ENCODE peak calls at places on chromosomes 12 and 14, in ten cellular contexts. One of them, this sample, is unnamed.

GRCh38 chr14:53127151-53127550 is 26.0 kb downstream of the DDHD1 start:
- ATAC-seq in heart right ventricle: no peak
- ATAC-seq in A549: no peak
- ATAC-seq in HCT116: no peak
- ATAC-seq in heart left ventricle: no peak
- ATAC-seq in activated CD8-positive, alpha-beta T cell treated with anti-CD3 and anti-CD28 coated beads, Interleukin-2, amount 10 ng/mL, durations not matched to agents 7 days and 5 days: peak
- ATAC-seq in right cardiac atrium: no peak
- ATAC-seq in upper lobe of right lung: no peak
- ATAC-seq in activated T-cell treated with anti-CD3 and anti-CD28 coated beads, Interleukin-2, amount 50 U/mL, for 72 hours: no peak
- ATAC-seq in stimulated activated naive CD8-positive, alpha-beta T cell treated with anti-CD3 and anti-CD28 coated beads, Interleukin-15, amount 100 ng/mL, for 72 hours: no peak
- ATAC-seq in this sample: no peak

GRCh38 chr12:65536876-65537661 is 258.6 kb downstream of the MSRB3 start:
- ATAC-seq in heart right ventricle: peak
- ATAC-seq in A549: peak
- ATAC-seq in HCT116: peak
- ATAC-seq in heart left ventricle: peak
- ATAC-seq in activated CD8-positive, alpha-beta T cell treated with anti-CD3 and anti-CD28 coated beads, Interleukin-2, amount 10 ng/mL, durations not matched to agents 7 days and 5 days: no peak
- ATAC-seq in right cardiac atrium: peak
- ATAC-seq in upper lobe of right lung: peak
- ATAC-seq in activated T-cell treated with anti-CD3 and anti-CD28 coated beads, Interleukin-2, amount 50 U/mL, for 72 hours: no peak
- ATAC-seq in stimulated activated naive CD8-positive, alpha-beta T cell treated with anti-CD3 and anti-CD28 coated beads, Interleukin-15, amount 100 ng/mL, for 72 hours: no peak
- ATAC-seq in this sample: no peak

GRCh38 chr12:561908-562593 is 101.2 kb downstream of the NINJ2 start:
- ATAC-seq in heart right ventricle: peak
- ATAC-seq in A549: no peak
- ATAC-seq in HCT116: no peak
- ATAC-seq in heart left ventricle: peak
- ATAC-seq in activated CD8-positive, alpha-beta T cell treated with anti-CD3 and anti-CD28 coated beads, Interleukin-2, amount 10 ng/mL, durations not matched to agents 7 days and 5 days: no peak
- ATAC-seq in right cardiac atrium: peak
- ATAC-seq in upper lobe of right lung: peak
- ATAC-seq in activated T-cell treated with anti-CD3 and anti-CD28 coated beads, Interleukin-2, amount 50 U/mL, for 72 hours: no peak
- ATAC-seq in stimulated activated naive CD8-positive, alpha-beta T cell treated with anti-CD3 and anti-CD28 coated beads, Interleukin-15, amount 100 ng/mL, for 72 hours: no peak
- ATAC-seq in this sample: no peak

GRCh38 chr12:121894633-121895032 is 6.0 kb downstream of the PSMD9 start:
- ATAC-seq in heart right ventricle: no peak
- ATAC-seq in A549: peak
- ATAC-seq in HCT116: peak
- ATAC-seq in heart left ventricle: no peak
- ATAC-seq in activated CD8-positive, alpha-beta T cell treated with anti-CD3 and anti-CD28 coated beads, Interleukin-2, amount 10 ng/mL, durations not matched to agents 7 days and 5 days: peak
- ATAC-seq in right cardiac atrium: no peak
- ATAC-seq in upper lobe of right lung: no peak
- ATAC-seq in activated T-cell treated with anti-CD3 and anti-CD28 coated beads, Interleukin-2, amount 50 U/mL, for 72 hours: no peak
- ATAC-seq in stimulated activated naive CD8-positive, alpha-beta T cell treated with anti-CD3 and anti-CD28 coated beads, Interleukin-15, amount 100 ng/mL, for 72 hours: peak
- ATAC-seq in this sample: no peak

GRCh38 chr14:101320386-101320785 is 240.9 kb upstream of the DIO3 start:
- ATAC-seq in heart right ventricle: no peak
- ATAC-seq in A549: no peak
- ATAC-seq in HCT116: no peak
- ATAC-seq in heart left ventricle: no peak
- ATAC-seq in activated CD8-positive, alpha-beta T cell treated with anti-CD3 and anti-CD28 coated beads, Interleukin-2, amount 10 ng/mL, durations not matched to agents 7 days and 5 days: no peak
- ATAC-seq in right cardiac atrium: no peak
- ATAC-seq in upper lobe of right lung: no peak
- ATAC-seq in activated T-cell treated with anti-CD3 and anti-CD28 coated beads, Interleukin-2, amount 50 U/mL, for 72 hours: no peak
- ATAC-seq in stimulated activated naive CD8-positive, alpha-beta T cell treated with anti-CD3 and anti-CD28 coated beads, Interleukin-15, amount 100 ng/mL, for 72 hours: no peak
- ATAC-seq in this sample: no peak

GRCh38 chr12:27566626-27567025 is 42.6 kb downstream of the PPFIBP1 start:
- ATAC-seq in heart right ventricle: peak
- ATAC-seq in A549: no peak
- ATAC-seq in HCT116: no peak
- ATAC-seq in heart left ventricle: peak
- ATAC-seq in activated CD8-positive, alpha-beta T cell treated with anti-CD3 and anti-CD28 coated beads, Interleukin-2, amount 10 ng/mL, durations not matched to agents 7 days and 5 days: no peak
- ATAC-seq in right cardiac atrium: peak
- ATAC-seq in upper lobe of right lung: no peak
- ATAC-seq in activated T-cell treated with anti-CD3 and anti-CD28 coated beads, Interleukin-2, amount 50 U/mL, for 72 hours: no peak
- ATAC-seq in stimulated activated naive CD8-positive, alpha-beta T cell treated with anti-CD3 and anti-CD28 coated beads, Interleukin-15, amount 100 ng/mL, for 72 hours: no peak
- ATAC-seq in this sample: no peak

GRCh38 chr12:49641748-49642369 is 18.5 kb downstream of the PRPF40B start:
- ATAC-seq in heart right ventricle: no peak
- ATAC-seq in A549: no peak
- ATAC-seq in HCT116: no peak
- ATAC-seq in heart left ventricle: no peak
- ATAC-seq in activated CD8-positive, alpha-beta T cell treated with anti-CD3 and anti-CD28 coated beads, Interleukin-2, amount 10 ng/mL, durations not matched to agents 7 days and 5 days: no peak
- ATAC-seq in right cardiac atrium: no peak
- ATAC-seq in upper lobe of right lung: no peak
- ATAC-seq in activated T-cell treated with anti-CD3 and anti-CD28 coated beads, Interleukin-2, amount 50 U/mL, for 72 hours: no peak
- ATAC-seq in stimulated activated naive CD8-positive, alpha-beta T cell treated with anti-CD3 and anti-CD28 coated beads, Interleukin-15, amount 100 ng/mL, for 72 hours: no peak
- ATAC-seq in this sample: no peak

GRCh38 chr12:111033281-111034147 is 113.1 kb upstream of the MYL2 start:
- ATAC-seq in heart right ventricle: no peak
- ATAC-seq in A549: no peak
- ATAC-seq in HCT116: no peak
- ATAC-seq in heart left ventricle: no peak
- ATAC-seq in activated CD8-positive, alpha-beta T cell treated with anti-CD3 and anti-CD28 coated beads, Interleukin-2, amount 10 ng/mL, durations not matched to agents 7 days and 5 days: no peak
- ATAC-seq in right cardiac atrium: no peak
- ATAC-seq in upper lobe of right lung: no peak
- ATAC-seq in activated T-cell treated with anti-CD3 and anti-CD28 coated beads, Interleukin-2, amount 50 U/mL, for 72 hours: no peak
- ATAC-seq in stimulated activated naive CD8-positive, alpha-beta T cell treated with anti-CD3 and anti-CD28 coated beads, Interleukin-15, amount 100 ng/mL, for 72 hours: peak
- ATAC-seq in this sample: no peak

GRCh38 chr12:92553389-92553788 is 149.4 kb upstream of the PLEKHG7 start:
- ATAC-seq in heart right ventricle: peak
- ATAC-seq in A549: no peak
- ATAC-seq in HCT116: no peak
- ATAC-seq in heart left ventricle: peak
- ATAC-seq in activated CD8-positive, alpha-beta T cell treated with anti-CD3 and anti-CD28 coated beads, Interleukin-2, amount 10 ng/mL, durations not matched to agents 7 days and 5 days: no peak
- ATAC-seq in right cardiac atrium: peak
- ATAC-seq in upper lobe of right lung: peak
- ATAC-seq in activated T-cell treated with anti-CD3 and anti-CD28 coated beads, Interleukin-2, amount 50 U/mL, for 72 hours: no peak
- ATAC-seq in stimulated activated naive CD8-positive, alpha-beta T cell treated with anti-CD3 and anti-CD28 coated beads, Interleukin-15, amount 100 ng/mL, for 72 hours: no peak
- ATAC-seq in this sample: peak

GRCh38 chr12:15581006-15581405 is 208.2 kb downstream of the EPS8 start:
- ATAC-seq in heart right ventricle: no peak
- ATAC-seq in A549: no peak
- ATAC-seq in HCT116: no peak
- ATAC-seq in heart left ventricle: no peak
- ATAC-seq in activated CD8-positive, alpha-beta T cell treated with anti-CD3 and anti-CD28 coated beads, Interleukin-2, amount 10 ng/mL, durations not matched to agents 7 days and 5 days: no peak
- ATAC-seq in right cardiac atrium: no peak
- ATAC-seq in upper lobe of right lung: no peak
- ATAC-seq in activated T-cell treated with anti-CD3 and anti-CD28 coated beads, Interleukin-2, amount 50 U/mL, for 72 hours: no peak
- ATAC-seq in stimulated activated naive CD8-positive, alpha-beta T cell treated with anti-CD3 and anti-CD28 coated beads, Interleukin-15, amount 100 ng/mL, for 72 hours: peak
- ATAC-seq in this sample: no peak

GRCh38 chr14:99346470-99347080 is 74.6 kb upstream of the BCL11B start:
- ATAC-seq in heart right ventricle: no peak
- ATAC-seq in A549: no peak
- ATAC-seq in HCT116: no peak
- ATAC-seq in heart left ventricle: no peak
- ATAC-seq in activated CD8-positive, alpha-beta T cell treated with anti-CD3 and anti-CD28 coated beads, Interleukin-2, amount 10 ng/mL, durations not matched to agents 7 days and 5 days: no peak
- ATAC-seq in right cardiac atrium: no peak
- ATAC-seq in upper lobe of right lung: no peak
- ATAC-seq in activated T-cell treated with anti-CD3 and anti-CD28 coated beads, Interleukin-2, amount 50 U/mL, for 72 hours: no peak
- ATAC-seq in stimulated activated naive CD8-positive, alpha-beta T cell treated with anti-CD3 and anti-CD28 coated beads, Interleukin-15, amount 100 ng/mL, for 72 hours: no peak
- ATAC-seq in this sample: no peak

GRCh38 chr12:96500686-96501085 is 11.3 kb downstream of the CFAP54 start:
- ATAC-seq in heart right ventricle: peak
- ATAC-seq in A549: no peak
- ATAC-seq in HCT116: peak
- ATAC-seq in heart left ventricle: no peak
- ATAC-seq in activated CD8-positive, alpha-beta T cell treated with anti-CD3 and anti-CD28 coated beads, Interleukin-2, amount 10 ng/mL, durations not matched to agents 7 days and 5 days: no peak
- ATAC-seq in right cardiac atrium: no peak
- ATAC-seq in upper lobe of right lung: no peak
- ATAC-seq in activated T-cell treated with anti-CD3 and anti-CD28 coated beads, Interleukin-2, amount 50 U/mL, for 72 hours: no peak
- ATAC-seq in stimulated activated naive CD8-positive, alpha-beta T cell treated with anti-CD3 and anti-CD28 coated beads, Interleukin-15, amount 100 ng/mL, for 72 hours: no peak
- ATAC-seq in this sample: no peak

GRCh38 chr12:120204171-120204570 is 3.3 kb upstream of the RPLP0 start:
- ATAC-seq in heart right ventricle: no peak
- ATAC-seq in A549: no peak
- ATAC-seq in HCT116: no peak
- ATAC-seq in heart left ventricle: no peak
- ATAC-seq in activated CD8-positive, alpha-beta T cell treated with anti-CD3 and anti-CD28 coated beads, Interleukin-2, amount 10 ng/mL, durations not matched to agents 7 days and 5 days: no peak
- ATAC-seq in right cardiac atrium: no peak
- ATAC-seq in upper lobe of right lung: no peak
- ATAC-seq in activated T-cell treated with anti-CD3 and anti-CD28 coated beads, Interleukin-2, amount 50 U/mL, for 72 hours: no peak
- ATAC-seq in stimulated activated naive CD8-positive, alpha-beta T cell treated with anti-CD3 and anti-CD28 coated beads, Interleukin-15, amount 100 ng/mL, for 72 hours: no peak
- ATAC-seq in this sample: no peak

GRCh38 chr14:72516936-72517408 is 376.9 kb downstream of the DPF3 start:
- ATAC-seq in heart right ventricle: peak
- ATAC-seq in A549: peak
- ATAC-seq in HCT116: peak
- ATAC-seq in heart left ventricle: peak
- ATAC-seq in activated CD8-positive, alpha-beta T cell treated with anti-CD3 and anti-CD28 coated beads, Interleukin-2, amount 10 ng/mL, durations not matched to agents 7 days and 5 days: peak
- ATAC-seq in right cardiac atrium: peak
- ATAC-seq in upper lobe of right lung: peak
- ATAC-seq in activated T-cell treated with anti-CD3 and anti-CD28 coated beads, Interleukin-2, amount 50 U/mL, for 72 hours: peak
- ATAC-seq in stimulated activated naive CD8-positive, alpha-beta T cell treated with anti-CD3 and anti-CD28 coated beads, Interleukin-15, amount 100 ng/mL, for 72 hours: no peak
- ATAC-seq in this sample: no peak

GRCh38 chr12:89863332-89863938 is 154.8 kb upstream of the ATP2B1 start:
- ATAC-seq in heart right ventricle: peak
- ATAC-seq in A549: no peak
- ATAC-seq in HCT116: no peak
- ATAC-seq in heart left ventricle: no peak
- ATAC-seq in activated CD8-positive, alpha-beta T cell treated with anti-CD3 and anti-CD28 coated beads, Interleukin-2, amount 10 ng/mL, durations not matched to agents 7 days and 5 days: peak
- ATAC-seq in right cardiac atrium: peak
- ATAC-seq in upper lobe of right lung: peak
- ATAC-seq in activated T-cell treated with anti-CD3 and anti-CD28 coated beads, Interleukin-2, amount 50 U/mL, for 72 hours: peak
- ATAC-seq in stimulated activated naive CD8-positive, alpha-beta T cell treated with anti-CD3 and anti-CD28 coated beads, Interleukin-15, amount 100 ng/mL, for 72 hours: peak
- ATAC-seq in this sample: peak

GRCh38 chr12:19970116-19970515 is 398.2 kb upstream of the PDE3A start:
- ATAC-seq in heart right ventricle: no peak
- ATAC-seq in A549: no peak
- ATAC-seq in HCT116: no peak
- ATAC-seq in heart left ventricle: peak
- ATAC-seq in activated CD8-positive, alpha-beta T cell treated with anti-CD3 and anti-CD28 coated beads, Interleukin-2, amount 10 ng/mL, durations not matched to agents 7 days and 5 days: no peak
- ATAC-seq in right cardiac atrium: no peak
- ATAC-seq in upper lobe of right lung: no peak
- ATAC-seq in activated T-cell treated with anti-CD3 and anti-CD28 coated beads, Interleukin-2, amount 50 U/mL, for 72 hours: no peak
- ATAC-seq in stimulated activated naive CD8-positive, alpha-beta T cell treated with anti-CD3 and anti-CD28 coated beads, Interleukin-15, amount 100 ng/mL, for 72 hours: no peak
- ATAC-seq in this sample: no peak

GRCh38 chr12:53786411-53786810 is 34.6 kb upstream of the CISTR start:
- ATAC-seq in heart right ventricle: no peak
- ATAC-seq in A549: no peak
- ATAC-seq in HCT116: no peak
- ATAC-seq in heart left ventricle: no peak
- ATAC-seq in activated CD8-positive, alpha-beta T cell treated with anti-CD3 and anti-CD28 coated beads, Interleukin-2, amount 10 ng/mL, durations not matched to agents 7 days and 5 days: no peak
- ATAC-seq in right cardiac atrium: no peak
- ATAC-seq in upper lobe of right lung: no peak
- ATAC-seq in activated T-cell treated with anti-CD3 and anti-CD28 coated beads, Interleukin-2, amount 50 U/mL, for 72 hours: no peak
- ATAC-seq in stimulated activated naive CD8-positive, alpha-beta T cell treated with anti-CD3 and anti-CD28 coated beads, Interleukin-15, amount 100 ng/mL, for 72 hours: no peak
- ATAC-seq in this sample: no peak

GRCh38 chr12:44647891-44648690 is 228.0 kb downstream of the NELL2 start:
- ATAC-seq in heart right ventricle: no peak
- ATAC-seq in A549: no peak
- ATAC-seq in HCT116: no peak
- ATAC-seq in heart left ventricle: no peak
- ATAC-seq in activated CD8-positive, alpha-beta T cell treated with anti-CD3 and anti-CD28 coated beads, Interleukin-2, amount 10 ng/mL, durations not matched to agents 7 days and 5 days: no peak
- ATAC-seq in right cardiac atrium: no peak
- ATAC-seq in upper lobe of right lung: no peak
- ATAC-seq in activated T-cell treated with anti-CD3 and anti-CD28 coated beads, Interleukin-2, amount 50 U/mL, for 72 hours: peak
- ATAC-seq in stimulated activated naive CD8-positive, alpha-beta T cell treated with anti-CD3 and anti-CD28 coated beads, Interleukin-15, amount 100 ng/mL, for 72 hours: peak
- ATAC-seq in this sample: peak

GRCh38 chr12:48890657-48891418 is 25.2 kb upstream of the RND1 start:
- ATAC-seq in heart right ventricle: peak
- ATAC-seq in A549: peak
- ATAC-seq in HCT116: peak
- ATAC-seq in heart left ventricle: peak
- ATAC-seq in activated CD8-positive, alpha-beta T cell treated with anti-CD3 and anti-CD28 coated beads, Interleukin-2, amount 10 ng/mL, durations not matched to agents 7 days and 5 days: peak
- ATAC-seq in right cardiac atrium: peak
- ATAC-seq in upper lobe of right lung: peak
- ATAC-seq in activated T-cell treated with anti-CD3 and anti-CD28 coated beads, Interleukin-2, amount 50 U/mL, for 72 hours: peak
- ATAC-seq in stimulated activated naive CD8-positive, alpha-beta T cell treated with anti-CD3 and anti-CD28 coated beads, Interleukin-15, amount 100 ng/mL, for 72 hours: peak
- ATAC-seq in this sample: peak

GRCh38 chr14:92503756-92504491 is 9.7 kb upstream of the RIN3 start:
- ATAC-seq in heart right ventricle: peak
- ATAC-seq in A549: peak
- ATAC-seq in HCT116: peak
- ATAC-seq in heart left ventricle: peak
- ATAC-seq in activated CD8-positive, alpha-beta T cell treated with anti-CD3 and anti-CD28 coated beads, Interleukin-2, amount 10 ng/mL, durations not matched to agents 7 days and 5 days: no peak
- ATAC-seq in right cardiac atrium: peak
- ATAC-seq in upper lobe of right lung: peak
- ATAC-seq in activated T-cell treated with anti-CD3 and anti-CD28 coated beads, Interleukin-2, amount 50 U/mL, for 72 hours: no peak
- ATAC-seq in stimulated activated naive CD8-positive, alpha-beta T cell treated with anti-CD3 and anti-CD28 coated beads, Interleukin-15, amount 100 ng/mL, for 72 hours: no peak
- ATAC-seq in this sample: no peak

GRCh38 chr14:65804752-65805473 is 392.4 kb downstream of the FUT8 start:
- ATAC-seq in heart right ventricle: no peak
- ATAC-seq in A549: no peak
- ATAC-seq in HCT116: no peak
- ATAC-seq in heart left ventricle: no peak
- ATAC-seq in activated CD8-positive, alpha-beta T cell treated with anti-CD3 and anti-CD28 coated beads, Interleukin-2, amount 10 ng/mL, durations not matched to agents 7 days and 5 days: no peak
- ATAC-seq in right cardiac atrium: no peak
- ATAC-seq in upper lobe of right lung: no peak
- ATAC-seq in activated T-cell treated with anti-CD3 and anti-CD28 coated beads, Interleukin-2, amount 50 U/mL, for 72 hours: peak
- ATAC-seq in stimulated activated naive CD8-positive, alpha-beta T cell treated with anti-CD3 and anti-CD28 coated beads, Interleukin-15, amount 100 ng/mL, for 72 hours: peak
- ATAC-seq in this sample: peak

GRCh38 chr14:95470942-95471499 is 45.4 kb downstream of the SYNE3 start:
- ATAC-seq in heart right ventricle: peak
- ATAC-seq in A549: no peak
- ATAC-seq in HCT116: no peak
- ATAC-seq in heart left ventricle: no peak
- ATAC-seq in activated CD8-positive, alpha-beta T cell treated with anti-CD3 and anti-CD28 coated beads, Interleukin-2, amount 10 ng/mL, durations not matched to agents 7 days and 5 days: no peak
- ATAC-seq in right cardiac atrium: no peak
- ATAC-seq in upper lobe of right lung: no peak
- ATAC-seq in activated T-cell treated with anti-CD3 and anti-CD28 coated beads, Interleukin-2, amount 50 U/mL, for 72 hours: no peak
- ATAC-seq in stimulated activated naive CD8-positive, alpha-beta T cell treated with anti-CD3 and anti-CD28 coated beads, Interleukin-15, amount 100 ng/mL, for 72 hours: no peak
- ATAC-seq in this sample: no peak

GRCh38 chr12:66375560-66375959 is 73.3 kb downstream of the HELB start:
- ATAC-seq in heart right ventricle: no peak
- ATAC-seq in A549: no peak
- ATAC-seq in HCT116: no peak
- ATAC-seq in heart left ventricle: no peak
- ATAC-seq in activated CD8-positive, alpha-beta T cell treated with anti-CD3 and anti-CD28 coated beads, Interleukin-2, amount 10 ng/mL, durations not matched to agents 7 days and 5 days: no peak
- ATAC-seq in right cardiac atrium: no peak
- ATAC-seq in upper lobe of right lung: no peak
- ATAC-seq in activated T-cell treated with anti-CD3 and anti-CD28 coated beads, Interleukin-2, amount 50 U/mL, for 72 hours: no peak
- ATAC-seq in stimulated activated naive CD8-positive, alpha-beta T cell treated with anti-CD3 and anti-CD28 coated beads, Interleukin-15, amount 100 ng/mL, for 72 hours: no peak
- ATAC-seq in this sample: no peak

GRCh38 chr14:56796259-56796658 is 14.0 kb downstream of the OTX2 start:
- ATAC-seq in heart right ventricle: no peak
- ATAC-seq in A549: no peak
- ATAC-seq in HCT116: no peak
- ATAC-seq in heart left ventricle: no peak
- ATAC-seq in activated CD8-positive, alpha-beta T cell treated with anti-CD3 and anti-CD28 coated beads, Interleukin-2, amount 10 ng/mL, durations not matched to agents 7 days and 5 days: no peak
- ATAC-seq in right cardiac atrium: no peak
- ATAC-seq in upper lobe of right lung: no peak
- ATAC-seq in activated T-cell treated with anti-CD3 and anti-CD28 coated beads, Interleukin-2, amount 50 U/mL, for 72 hours: no peak
- ATAC-seq in stimulated activated naive CD8-positive, alpha-beta T cell treated with anti-CD3 and anti-CD28 coated beads, Interleukin-15, amount 100 ng/mL, for 72 hours: no peak
- ATAC-seq in this sample: no peak

GRCh38 chr14:50388256-50388931 is 8.3 kb downstream of the CDKL1 start:
- ATAC-seq in heart right ventricle: no peak
- ATAC-seq in A549: no peak
- ATAC-seq in HCT116: no peak
- ATAC-seq in heart left ventricle: no peak
- ATAC-seq in activated CD8-positive, alpha-beta T cell treated with anti-CD3 and anti-CD28 coated beads, Interleukin-2, amount 10 ng/mL, durations not matched to agents 7 days and 5 days: no peak
- ATAC-seq in right cardiac atrium: peak
- ATAC-seq in upper lobe of right lung: peak
- ATAC-seq in activated T-cell treated with anti-CD3 and anti-CD28 coated beads, Interleukin-2, amount 50 U/mL, for 72 hours: no peak
- ATAC-seq in stimulated activated naive CD8-positive, alpha-beta T cell treated with anti-CD3 and anti-CD28 coated beads, Interleukin-15, amount 100 ng/mL, for 72 hours: no peak
- ATAC-seq in this sample: no peak

GRCh38 chr14:64721391-64721791 is 17.2 kb downstream of the PLEKHG3 start:
- ATAC-seq in heart right ventricle: peak
- ATAC-seq in A549: no peak
- ATAC-seq in HCT116: no peak
- ATAC-seq in heart left ventricle: peak
- ATAC-seq in activated CD8-positive, alpha-beta T cell treated with anti-CD3 and anti-CD28 coated beads, Interleukin-2, amount 10 ng/mL, durations not matched to agents 7 days and 5 days: no peak
- ATAC-seq in right cardiac atrium: peak
- ATAC-seq in upper lobe of right lung: peak
- ATAC-seq in activated T-cell treated with anti-CD3 and anti-CD28 coated beads, Interleukin-2, amount 50 U/mL, for 72 hours: no peak
- ATAC-seq in stimulated activated naive CD8-positive, alpha-beta T cell treated with anti-CD3 and anti-CD28 coated beads, Interleukin-15, amount 100 ng/mL, for 72 hours: no peak
- ATAC-seq in this sample: no peak

GRCh38 chr12:82121545-82121944 is 236.6 kb downstream of the CCDC59 start:
- ATAC-seq in heart right ventricle: no peak
- ATAC-seq in A549: no peak
- ATAC-seq in HCT116: no peak
- ATAC-seq in heart left ventricle: no peak
- ATAC-seq in activated CD8-positive, alpha-beta T cell treated with anti-CD3 and anti-CD28 coated beads, Interleukin-2, amount 10 ng/mL, durations not matched to agents 7 days and 5 days: no peak
- ATAC-seq in right cardiac atrium: no peak
- ATAC-seq in upper lobe of right lung: no peak
- ATAC-seq in activated T-cell treated with anti-CD3 and anti-CD28 coated beads, Interleukin-2, amount 50 U/mL, for 72 hours: no peak
- ATAC-seq in stimulated activated naive CD8-positive, alpha-beta T cell treated with anti-CD3 and anti-CD28 coated beads, Interleukin-15, amount 100 ng/mL, for 72 hours: no peak
- ATAC-seq in this sample: no peak

GRCh38 chr12:69694123-69694522 is 5.0 kb downstream of the BEST3 start:
- ATAC-seq in heart right ventricle: peak
- ATAC-seq in A549: no peak
- ATAC-seq in HCT116: no peak
- ATAC-seq in heart left ventricle: peak
- ATAC-seq in activated CD8-positive, alpha-beta T cell treated with anti-CD3 and anti-CD28 coated beads, Interleukin-2, amount 10 ng/mL, durations not matched to agents 7 days and 5 days: no peak
- ATAC-seq in right cardiac atrium: peak
- ATAC-seq in upper lobe of right lung: no peak
- ATAC-seq in activated T-cell treated with anti-CD3 and anti-CD28 coated beads, Interleukin-2, amount 50 U/mL, for 72 hours: no peak
- ATAC-seq in stimulated activated naive CD8-positive, alpha-beta T cell treated with anti-CD3 and anti-CD28 coated beads, Interleukin-15, amount 100 ng/mL, for 72 hours: no peak
- ATAC-seq in this sample: no peak

This sample was measured in activated T-helper 17 cell treated with anti-CD3 and anti-CD28 coated beads, Interleukin-2, amount 50 U/mL, for 72 hours.